ENCODE peak calls at places on chromosomes 7 and 10, in six cellular contexts. One of them, this sample, is unnamed.

GRCh38 chr7:115099906-115100305 is 178.0 kb downstream of the MDFIC start:
- DNase-seq in ovary: no peak
- DNase-seq in prostate gland: no peak
- DNase-seq in lower leg skin: no peak
- DNase-seq in Peyer's patch: no peak
- DNase-seq in uterus: no peak
- DNase-seq in this sample: no peak

GRCh38 chr7:142711722-142712616 is 37.3 kb upstream of the PRSS1 start:
- DNase-seq in ovary: no peak
- DNase-seq in prostate gland: no peak
- DNase-seq in lower leg skin: no peak
- DNase-seq in Peyer's patch: peak
- DNase-seq in uterus: no peak
- DNase-seq in this sample: no peak

GRCh38 chr7:92547579-92547978 is 19.0 kb downstream of the RBM48 start:
- DNase-seq in ovary: no peak
- DNase-seq in prostate gland: no peak
- DNase-seq in lower leg skin: no peak
- DNase-seq in Peyer's patch: no peak
- DNase-seq in uterus: no peak
- DNase-seq in this sample: no peak

GRCh38 chr7:159121068-159121467 is 23.6 kb downstream of the VIPR2 start:
- DNase-seq in ovary: no peak
- DNase-seq in prostate gland: no peak
- DNase-seq in lower leg skin: no peak
- DNase-seq in Peyer's patch: no peak
- DNase-seq in uterus: no peak
- DNase-seq in this sample: no peak

GRCh38 chr7:107394301-107394700 is 75.6 kb upstream of the GPR22 start:
- DNase-seq in ovary: no peak
- DNase-seq in prostate gland: no peak
- DNase-seq in lower leg skin: no peak
- DNase-seq in Peyer's patch: no peak
- DNase-seq in uterus: no peak
- DNase-seq in this sample: no peak

GRCh38 chr7:117251687-117252086 is 71.2 kb downstream of the WNT2 start:
- DNase-seq in ovary: no peak
- DNase-seq in prostate gland: no peak
- DNase-seq in lower leg skin: no peak
- DNase-seq in Peyer's patch: no peak
- DNase-seq in uterus: no peak
- DNase-seq in this sample: no peak

GRCh38 chr7:11437987-11438386 is 394.0 kb downstream of the THSD7A start:
- DNase-seq in ovary: no peak
- DNase-seq in prostate gland: no peak
- DNase-seq in lower leg skin: no peak
- DNase-seq in Peyer's patch: no peak
- DNase-seq in uterus: no peak
- DNase-seq in this sample: no peak

GRCh38 chr10:123203393-123204126 is 49.4 kb downstream of the BUB3 start:
- DNase-seq in ovary: no peak
- DNase-seq in prostate gland: peak
- DNase-seq in lower leg skin: no peak
- DNase-seq in Peyer's patch: no peak
- DNase-seq in uterus: no peak
- DNase-seq in this sample: no peak

GRCh38 chr10:86753638-86754434 is 2.6 kb upstream of the BMPR1A start:
- DNase-seq in ovary: no peak
- DNase-seq in prostate gland: peak
- DNase-seq in lower leg skin: no peak
- DNase-seq in Peyer's patch: no peak
- DNase-seq in uterus: no peak
- DNase-seq in this sample: no peak

GRCh38 chr10:123906884-123907652 is 15.5 kb upstream of the CPXM2 start:
- DNase-seq in ovary: no peak
- DNase-seq in prostate gland: no peak
- DNase-seq in lower leg skin: no peak
- DNase-seq in Peyer's patch: no peak
- DNase-seq in uterus: no peak
- DNase-seq in this sample: no peak

GRCh38 chr10:33776419-33776818 is 442.0 kb upstream of the NRP1 start:
- DNase-seq in ovary: no peak
- DNase-seq in prostate gland: no peak
- DNase-seq in lower leg skin: no peak
- DNase-seq in Peyer's patch: no peak
- DNase-seq in uterus: no peak
- DNase-seq in this sample: no peak

GRCh38 chr10:43128958-43129706 is 9.1 kb upstream of the CSGALNACT2 start:
- DNase-seq in ovary: no peak
- DNase-seq in prostate gland: no peak
- DNase-seq in lower leg skin: no peak
- DNase-seq in Peyer's patch: no peak
- DNase-seq in uterus: no peak
- DNase-seq in this sample: no peak

GRCh38 chr7:98348726-98349474 is 52.0 kb downstream of the BAIAP2L1 start:
- DNase-seq in ovary: no peak
- DNase-seq in prostate gland: no peak
- DNase-seq in lower leg skin: no peak
- DNase-seq in Peyer's patch: no peak
- DNase-seq in uterus: no peak
- DNase-seq in this sample: no peak

GRCh38 chr10:68403701-68404100 is 3.4 kb downstream of the RUFY2 start:
- DNase-seq in ovary: no peak
- DNase-seq in prostate gland: no peak
- DNase-seq in lower leg skin: no peak
- DNase-seq in Peyer's patch: no peak
- DNase-seq in uterus: no peak
- DNase-seq in this sample: no peak

GRCh38 chr10:93413252-93413689 is 68.9 kb downstream of the MYOF start:
- DNase-seq in ovary: no peak
- DNase-seq in prostate gland: no peak
- DNase-seq in lower leg skin: no peak
- DNase-seq in Peyer's patch: no peak
- DNase-seq in uterus: no peak
- DNase-seq in this sample: no peak

GRCh38 chr10:20891338-20891714 is 5.8 kb downstream of the NEBL start:
- DNase-seq in ovary: no peak
- DNase-seq in prostate gland: no peak
- DNase-seq in lower leg skin: no peak
- DNase-seq in Peyer's patch: no peak
- DNase-seq in uterus: no peak
- DNase-seq in this sample: no peak

GRCh38 chr10:50618624-50619023 is 5.1 kb downstream of the SGMS1 start:
- DNase-seq in ovary: no peak
- DNase-seq in prostate gland: no peak
- DNase-seq in lower leg skin: no peak
- DNase-seq in Peyer's patch: no peak
- DNase-seq in uterus: no peak
- DNase-seq in this sample: no peak

GRCh38 chr7:105438847-105439173 is 50.1 kb upstream of the SRPK2 start:
- DNase-seq in ovary: no peak
- DNase-seq in prostate gland: no peak
- DNase-seq in lower leg skin: no peak
- DNase-seq in Peyer's patch: no peak
- DNase-seq in uterus: no peak
- DNase-seq in this sample: no peak
- TF ChIP-seq POLR2A in ovary: no peak
- TF ChIP-seq POLR2A in prostate gland: no peak
- TF ChIP-seq POLR2A in lower leg skin: no peak
- TF ChIP-seq POLR2A in Peyer's patch: no peak
- TF ChIP-seq POLR2A in uterus: no peak
- TF ChIP-seq POLR2A in this sample: no peak

DNA sequence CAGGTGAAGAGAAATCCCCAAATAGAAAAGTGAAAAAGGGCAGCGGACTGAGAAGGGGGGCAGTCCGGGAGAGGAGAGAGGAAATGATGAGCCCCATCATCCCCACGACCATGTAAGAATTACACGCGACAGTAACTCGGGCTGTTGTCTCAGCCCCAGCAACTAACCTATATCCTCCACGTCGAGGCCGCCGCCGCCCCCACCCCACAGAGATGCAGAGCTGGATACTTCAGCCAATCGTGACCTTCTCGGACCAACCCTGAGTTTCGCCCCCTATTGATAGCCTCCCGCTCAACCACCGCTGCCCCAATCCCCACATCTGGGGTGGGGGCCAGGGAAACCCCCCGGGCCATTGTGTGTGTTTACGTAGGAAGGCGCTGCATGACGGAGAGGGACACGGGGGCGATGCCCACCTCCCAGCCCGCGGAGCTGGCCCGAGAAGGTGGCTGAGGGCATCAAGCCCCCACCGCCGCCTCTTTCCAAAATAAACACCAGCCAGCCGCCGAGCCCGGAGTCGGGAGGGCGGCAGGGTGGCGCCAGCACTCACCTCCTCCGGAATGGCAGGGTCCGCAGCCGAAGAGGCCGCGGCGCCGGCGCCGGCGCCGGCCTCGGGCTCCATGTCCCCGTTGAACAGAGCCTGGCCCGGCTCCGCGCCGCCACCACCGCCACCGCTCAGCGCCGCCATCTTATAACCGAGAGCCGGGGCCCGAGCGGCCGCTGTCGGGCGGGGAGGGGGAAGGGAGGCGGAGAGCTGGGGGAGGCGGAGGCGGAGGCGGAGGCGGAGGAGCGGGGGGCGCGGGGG is 509 bp downstream of the BRAF start:
- DNase-seq in ovary: peak
- DNase-seq in prostate gland: peak
- DNase-seq in lower leg skin: peak
- DNase-seq in Peyer's patch: peak
- DNase-seq in uterus: peak
- DNase-seq in this sample: peak
- TF ChIP-seq POLR2A in ovary: no peak
- TF ChIP-seq POLR2A in prostate gland: peak
- TF ChIP-seq POLR2A in lower leg skin: no peak
- TF ChIP-seq POLR2A in Peyer's patch: no peak
- TF ChIP-seq POLR2A in uterus: no peak
- TF ChIP-seq POLR2A in this sample: peak

DNA sequence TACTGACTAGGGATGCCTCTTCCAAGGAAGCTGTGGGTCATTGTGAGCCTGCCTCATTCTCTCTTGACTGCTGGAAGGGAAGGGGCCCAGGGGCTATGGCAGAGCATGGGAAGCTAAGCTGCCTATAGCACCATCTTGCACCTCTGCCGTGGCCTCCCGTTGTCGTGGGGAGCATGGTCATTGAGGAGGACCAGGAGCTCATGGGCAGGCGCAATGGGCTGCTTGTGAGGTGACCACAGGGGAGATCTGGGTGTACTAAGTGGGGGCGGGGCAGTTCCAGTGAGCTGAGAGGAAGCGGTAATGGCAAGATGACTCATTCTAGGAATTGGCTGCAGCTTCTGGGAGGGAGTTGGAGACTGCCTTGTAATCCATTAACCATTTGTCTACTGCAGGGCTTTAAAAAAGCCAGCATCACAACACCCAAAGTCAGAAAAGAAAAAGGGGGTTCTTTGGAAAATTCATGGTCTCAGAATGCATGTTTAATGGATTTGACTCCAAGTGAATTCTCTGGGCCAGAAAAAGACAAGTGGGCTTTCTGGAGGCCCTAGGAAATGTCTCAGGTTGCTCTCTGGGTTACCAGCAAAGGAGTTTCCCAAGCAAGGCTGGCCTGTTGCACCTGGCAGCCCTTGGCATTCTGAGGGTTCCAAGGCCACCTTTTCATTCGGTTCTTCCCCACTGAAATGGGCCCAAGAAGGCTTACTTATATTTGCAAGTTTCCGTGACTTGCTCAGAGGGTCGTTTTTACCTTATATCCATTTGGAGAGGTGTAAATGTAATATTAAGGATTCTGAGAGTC is 3.6 kb downstream of the DUSP5 start:
- DNase-seq in ovary: peak
- DNase-seq in prostate gland: peak
- DNase-seq in lower leg skin: peak
- DNase-seq in Peyer's patch: peak
- DNase-seq in uterus: peak
- DNase-seq in this sample: no peak
- TF ChIP-seq POLR2A in ovary: no peak
- TF ChIP-seq POLR2A in prostate gland: peak
- TF ChIP-seq POLR2A in lower leg skin: no peak
- TF ChIP-seq POLR2A in Peyer's patch: peak
- TF ChIP-seq POLR2A in uterus: peak
- TF ChIP-seq POLR2A in this sample: no peak

GRCh38 chr7:4699897-4700296 is 17.8 kb downstream of the FOXK1 start:
- DNase-seq in ovary: no peak
- DNase-seq in prostate gland: no peak
- DNase-seq in lower leg skin: no peak
- DNase-seq in Peyer's patch: no peak
- DNase-seq in uterus: no peak
- DNase-seq in this sample: no peak

GRCh38 chr7:4703532-4703931 is 21.4 kb downstream of the FOXK1 start:
- DNase-seq in ovary: no peak
- DNase-seq in prostate gland: no peak
- DNase-seq in lower leg skin: no peak
- DNase-seq in Peyer's patch: no peak
- DNase-seq in uterus: no peak
- DNase-seq in this sample: no peak

GRCh38 chr7:4698707-4699275 is 16.7 kb downstream of the FOXK1 start:
- DNase-seq in ovary: no peak
- DNase-seq in prostate gland: no peak
- DNase-seq in lower leg skin: no peak
- DNase-seq in Peyer's patch: no peak
- DNase-seq in uterus: no peak
- DNase-seq in this sample: no peak

GRCh38 chr7:4702961-4703512 is 20.9 kb downstream of the FOXK1 start:
- DNase-seq in ovary: no peak
- DNase-seq in prostate gland: no peak
- DNase-seq in lower leg skin: no peak
- DNase-seq in Peyer's patch: no peak
- DNase-seq in uterus: no peak
- DNase-seq in this sample: no peak

DNA sequence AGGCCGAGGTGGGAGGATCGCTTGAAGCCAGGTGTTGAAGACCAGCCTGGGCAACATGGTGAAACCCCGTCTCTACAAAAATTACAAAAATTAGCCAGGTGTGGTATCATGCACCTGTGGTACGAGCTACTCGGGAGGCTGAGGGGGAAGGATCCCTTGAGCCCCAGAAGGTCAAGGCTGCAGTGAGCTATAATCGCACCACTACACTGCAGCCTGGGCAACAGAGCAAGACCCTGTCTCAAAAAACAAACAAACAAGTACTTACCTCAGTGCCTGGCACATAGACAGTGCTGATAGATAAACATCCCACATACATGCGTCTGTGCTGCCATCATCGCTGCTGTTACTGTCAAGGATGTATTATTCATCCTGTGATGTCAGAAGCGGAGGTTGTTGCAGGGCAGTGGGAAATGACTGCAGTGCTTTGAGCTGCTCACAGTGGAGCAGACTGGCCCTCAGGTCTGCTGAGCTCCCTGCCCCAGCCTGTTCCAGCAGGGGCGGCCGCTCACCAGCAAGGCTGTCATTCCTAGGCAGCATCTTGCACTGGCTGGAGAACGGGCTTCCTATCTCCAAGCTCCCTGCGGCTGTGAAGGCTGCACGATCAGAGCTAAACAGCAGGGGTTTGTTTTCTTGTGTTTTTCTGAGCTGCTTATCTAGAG is 18.6 kb downstream of the FOXK1 start:
- DNase-seq in ovary: no peak
- DNase-seq in prostate gland: no peak
- DNase-seq in lower leg skin: no peak
- DNase-seq in Peyer's patch: no peak
- DNase-seq in uterus: peak
- DNase-seq in this sample: no peak
- TF ChIP-seq POLR2A in ovary: no peak
- TF ChIP-seq POLR2A in prostate gland: no peak
- TF ChIP-seq POLR2A in lower leg skin: no peak
- TF ChIP-seq POLR2A in Peyer's patch: no peak
- TF ChIP-seq POLR2A in uterus: no peak
- TF ChIP-seq POLR2A in this sample: no peak

This sample was measured in GM12891.